ENCODE peak calls at places on chromosomes 12 and 14, in seven cellular contexts. C is nephron progenitor cell; V is suprapubic skin; Y is foreskin fibroblast; L is left lung; H is CD4-positive, alpha-beta T cell; X is transverse colon. I is an unnamed sample.

GRCh38 chr12:131460516-131460915 is 250.4 kb upstream of the SFSWAP start:
- DNase-seq in C (no peak), V (no peak), Y (no peak), L (no peak), H (no peak), X (no peak), I (no peak)

GRCh38 chr12:41310367-41310766 is 122.2 kb downstream of the PDZRN4 start:
- DNase-seq in C (no peak), V (no peak), Y (no peak), L (no peak), H (no peak), X (no peak), I (no peak)

GRCh38 chr12:4193821-4194220 is 79.7 kb upstream of the CCND2 start:
- DNase-seq in C (no peak), V (no peak), Y (no peak), L (no peak), H (no peak), X (no peak), I (no peak)

GRCh38 chr12:6020930-6021329 is 75.9 kb upstream of the ANO2 start:
- DNase-seq in C (peak), V (no peak), Y (no peak), L (no peak), H (no peak), X (no peak), I (no peak)

GRCh38 chr12:49187184-49187583 is 1.7 kb downstream of the TUBA1A start:
- DNase-seq in C (no peak), V (peak), Y (peak), L (no peak), H (no peak), X (no peak), I (peak)

GRCh38 chr14:64191756-64192155 is 102.4 kb downstream of the ESR2 start:
- DNase-seq in C (no peak), V (no peak), Y (peak), L (no peak), H (no peak), X (no peak), I (no peak)

GRCh38 chr14:95374262-95374997 is 54.7 kb upstream of the CLMN start:
- DNase-seq in C (no peak), V (no peak), Y (no peak), L (no peak), H (no peak), X (no peak), I (no peak)

GRCh38 chr14:64410084-64410774 is 22.1 kb downstream of the MTHFD1 start:
- DNase-seq in C (no peak), V (no peak), Y (peak), L (no peak), H (no peak), X (no peak), I (no peak)

GRCh38 chr14:94081386-94081820 is 293 bp downstream of the IFI27L1 start:
- DNase-seq in C (no peak), V (no peak), Y (no peak), L (no peak), H (no peak), X (no peak), I (no peak)

GRCh38 chr12:67434653-67435375 is 165.7 kb downstream of the CAND1 start:
- DNase-seq in C (no peak), V (no peak), Y (peak), L (no peak), H (no peak), X (no peak), I (no peak)

GRCh38 chr12:100668939-100669536 is 95.6 kb downstream of the GAS2L3 start:
- DNase-seq in C (peak), V (no peak), Y (peak), L (peak), H (no peak), X (peak), I (peak)

GRCh38 chr12:71465794-71466193 is 26.2 kb downstream of the LGR5 start:
- DNase-seq in C (no peak), V (no peak), Y (no peak), L (no peak), H (no peak), X (no peak), I (no peak)

GRCh38 chr12:57118711-57119271 is 7.6 kb upstream of the STAT6 start:
- DNase-seq in C (no peak), V (no peak), Y (no peak), L (no peak), H (no peak), X (no peak), I (no peak)

GRCh38 chr12:6607751-6608591 is 792 bp upstream of the CHD4 start:
- DNase-seq in C (peak), V (no peak), Y (peak), L (no peak), H (peak), X (peak), I (no peak)

GRCh38 chr12:19643635-19644034 is 204.3 kb downstream of the AEBP2 start:
- DNase-seq in C (no peak), V (no peak), Y (peak), L (no peak), H (no peak), X (no peak), I (no peak)

GRCh38 chr14:100441271-100441947 is 118.3 kb downstream of the SLC25A47 start:
- DNase-seq in C (no peak), V (no peak), Y (no peak), L (no peak), H (no peak), X (no peak), I (no peak)

GRCh38 chr14:77130386-77130785 is 11.2 kb downstream of the ZDHHC22 start:
- DNase-seq in C (no peak), V (no peak), Y (no peak), L (no peak), H (no peak), X (no peak), I (no peak)

GRCh38 chr14:58944957-58945356 is 243.5 kb upstream of the DAAM1 start:
- DNase-seq in C (no peak), V (no peak), Y (no peak), L (no peak), H (no peak), X (no peak), I (no peak)

GRCh38 chr12:123063535-123063934 is 83.1 kb downstream of the ARL6IP4 start:
- DNase-seq in C (no peak), V (no peak), Y (no peak), L (no peak), H (no peak), X (no peak), I (no peak)
- TF ChIP-seq CTCF in C (peak), V (peak), Y (peak), L (no peak), H (no peak), X (no peak), I (no peak)

GRCh38 chr14:32354716-32355115 is 25.6 kb downstream of the AKAP6 start:
- DNase-seq in C (no peak), V (no peak), Y (no peak), L (no peak), H (no peak), X (no peak), I (no peak)

GRCh38 chr14:32349322-32349721 is 20.2 kb downstream of the AKAP6 start:
- DNase-seq in C (no peak), V (no peak), Y (no peak), L (no peak), H (no peak), X (no peak), I (no peak)

GRCh38 chr14:32350020-32350419 is 20.9 kb downstream of the AKAP6 start:
- DNase-seq in C (no peak), V (no peak), Y (no peak), L (no peak), H (no peak), X (no peak), I (no peak)

DNA sequence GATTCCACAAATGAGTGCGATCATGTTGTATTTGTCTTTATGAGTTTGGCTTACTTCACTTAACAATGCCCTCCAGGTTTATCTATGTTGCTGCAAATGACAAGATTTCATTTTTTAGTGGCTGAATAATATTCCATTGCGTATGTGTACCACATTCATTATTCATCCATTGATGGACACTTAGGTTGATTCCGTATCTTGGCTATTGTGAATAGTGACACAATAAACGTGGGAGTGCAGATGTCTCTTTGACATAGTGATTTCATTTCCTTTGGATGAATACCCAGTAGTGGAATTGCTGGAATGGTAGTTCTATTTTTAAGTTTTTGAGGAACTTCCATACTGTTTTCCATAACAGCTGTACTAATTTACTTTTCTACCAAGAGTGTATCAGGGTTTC is 23.5 kb downstream of the AKAP6 start:
- DNase-seq in C (no peak), V (no peak), Y (no peak), L (no peak), H (no peak), X (no peak), I (no peak)
- TF ChIP-seq CTCF in C (no peak), V (no peak), Y (no peak), L (no peak), H (no peak), X (no peak), I (no peak)

GRCh38 chr12:94149781-94150482 is 1.6 kb downstream of the PLXNC1 start:
- DNase-seq in C (peak), V (peak), Y (no peak), L (peak), H (no peak), X (peak), I (no peak)

GRCh38 chr12:94148841-94149780 is 734 bp downstream of the PLXNC1 start:
- DNase-seq in C (peak), V (no peak), Y (no peak), L (peak), H (no peak), X (peak), I (no peak)

GRCh38 chr12:94151577-94151976 is 3.2 kb downstream of the PLXNC1 start:
- DNase-seq in C (no peak), V (no peak), Y (no peak), L (no peak), H (no peak), X (peak), I (no peak)

GRCh38 chr12:94152292-94153083 is 4.1 kb downstream of the PLXNC1 start:
- DNase-seq in C (no peak), V (no peak), Y (no peak), L (no peak), H (no peak), X (no peak), I (no peak)

GRCh38 chr12:94150483-94151225 is 2.3 kb downstream of the PLXNC1 start:
- DNase-seq in C (peak), V (no peak), Y (no peak), L (peak), H (no peak), X (peak), I (no peak)
- TF ChIP-seq CTCF in C (no peak), V (no peak), Y (no peak), L (no peak), H (no peak), X (no peak), I (no peak)

GRCh38 chr14:68662395-68662794 is 130.5 kb downstream of the ZFP36L1 start:
- DNase-seq in C (no peak), V (no peak), Y (no peak), L (no peak), H (no peak), X (no peak), I (no peak)

GRCh38 chr14:68661226-68662225 is 131.3 kb downstream of the ZFP36L1 start:
- DNase-seq in C (no peak), V (no peak), Y (no peak), L (no peak), H (no peak), X (no peak), I (no peak)

GRCh38 chr14:68659021-68659931 is 133.6 kb downstream of the ZFP36L1 start:
- DNase-seq in C (peak), V (no peak), Y (no peak), L (no peak), H (no peak), X (no peak), I (no peak)

GRCh38 chr14:68658029-68658509 is 134.8 kb downstream of the ZFP36L1 start:
- DNase-seq in C (no peak), V (no peak), Y (no peak), L (no peak), H (no peak), X (no peak), I (no peak)

GRCh38 chr14:68660495-68660894 is 132.4 kb downstream of the ZFP36L1 start:
- DNase-seq in C (no peak), V (no peak), Y (no peak), L (no peak), H (no peak), X (no peak), I (no peak)
- TF ChIP-seq CTCF in C (no peak), V (no peak), Y (no peak), L (no peak), H (no peak), X (no peak), I (no peak)

I was measured in omental fat pad.